ENCODE peak calls at places on chromosomes 5 and 9, in six cellular contexts. V is endothelial cell of umbilical vein; Q is RWPE2; N is CD8-positive, alpha-beta T cell; H is glutamatergic neuron; I is bronchial epithelial cell. R is an unnamed sample.

GRCh38 chr5:54514841-54515432 is 2.6 kb upstream of the SNX18 start:
- DNase-seq in V (no peak), Q (no peak), N (no peak), H (no peak), I (no peak), R (no peak)

GRCh38 chr5:164377746-164378145 is 872.3 kb downstream of the MAT2B start:
- DNase-seq in V (no peak), Q (no peak), N (no peak), H (no peak), I (peak; percentile 53), R (no peak)

GRCh38 chr5:91146221-91146620 is 236.9 kb downstream of the ARRDC3 start:
- DNase-seq in V (no peak), Q (no peak), N (no peak), H (no peak), I (peak; percentile 64), R (no peak)

GRCh38 chr5:157602505-157602904 is 26.9 kb upstream of the ADAM19 start:
- DNase-seq in V (peak; percentile 24), Q (no peak), N (no peak), H (no peak), I (peak; percentile 80), R (peak; percentile 68)

GRCh38 chr9:76560481-76560891 is 101.5 kb downstream of the GCNT1 start:
- DNase-seq in V (no peak), Q (no peak), N (no peak), H (no peak), I (no peak), R (no peak)

GRCh38 chr5:113090336-113091106 is 113.9 kb downstream of the DCP2 start:
- DNase-seq in V (peak; percentile 70), Q (no peak), N (no peak), H (no peak), I (no peak), R (no peak)

GRCh38 chr9:116712781-116713180 is 25.7 kb downstream of the TRIM32 start:
- DNase-seq in V (no peak), Q (no peak), N (no peak), H (no peak), I (no peak), R (no peak)

GRCh38 chr5:97629281-97629680 is 446.2 kb upstream of the RIOK2 start:
- DNase-seq in V (peak; percentile 33), Q (no peak), N (no peak), H (no peak), I (peak; percentile 46), R (no peak)

GRCh38 chr9:90455316-90455715 is 187.3 kb downstream of the DIRAS2 start:
- DNase-seq in V (no peak), Q (no peak), N (no peak), H (no peak), I (no peak), R (no peak)

GRCh38 chr9:121947683-121948300 is 145.3 kb downstream of the TTLL11 start:
- DNase-seq in V (no peak), Q (no peak), N (no peak), H (no peak), I (no peak), R (no peak)

GRCh38 chr5:56479701-56480304 is 246.7 kb upstream of the ANKRD55 start:
- DNase-seq in V (peak; percentile 19), Q (no peak), N (no peak), H (no peak), I (peak; percentile 13), R (no peak)

GRCh38 chr5:100731768-100732167 is 171.3 kb downstream of the ST8SIA4 start:
- DNase-seq in V (no peak), Q (no peak), N (peak; percentile 2), H (no peak), I (peak; percentile 1), R (no peak)

GRCh38 chr9:6186691-6187090 is 28.9 kb upstream of the IL33 start:
- DNase-seq in V (peak; percentile 79), Q (no peak), N (no peak), H (no peak), I (no peak), R (no peak)

GRCh38 chr5:27598576-27598975 is 560.2 kb upstream of the CDH9 start:
- DNase-seq in V (no peak), Q (no peak), N (no peak), H (no peak), I (peak; percentile 10), R (no peak)

GRCh38 chr9:129023036-129023907 is 4.9 kb downstream of the SH3GLB2 start:
- DNase-seq in V (no peak), Q (no peak), N (no peak), H (peak; percentile 91), I (no peak), R (no peak)

GRCh38 chr9:97179616-97180015 is 127.8 kb upstream of the CCDC180 start:
- DNase-seq in V (no peak), Q (no peak), N (no peak), H (no peak), I (peak; percentile 69), R (no peak)

GRCh38 chr9:136552117-136552685 is 6.4 kb upstream of the NOTCH1 start:
- DNase-seq in V (no peak), Q (no peak), N (no peak), H (no peak), I (peak; percentile 29), R (no peak)

GRCh38 chr5:178422400-178422775 is 167.8 kb downstream of the COL23A1 start:
- DNase-seq in V (no peak), Q (no peak), N (no peak), H (no peak), I (no peak), R (no peak)

GRCh38 chr5:97888439-97888838 is 705.4 kb upstream of the RIOK2 start:
- DNase-seq in V (no peak), Q (no peak), N (no peak), H (no peak), I (no peak), R (no peak)

GRCh38 chr5:169286572-169287325 is 14.2 kb downstream of the SLIT3 start:
- DNase-seq in V (no peak), Q (no peak), N (no peak), H (no peak), I (no peak), R (no peak)

GRCh38 chr5:77015938-77016569 is 14.2 kb upstream of the AGGF1 start:
- DNase-seq in V (peak; percentile 66), Q (no peak), N (no peak), H (no peak), I (peak; percentile 66), R (no peak)
- TF ChIP-seq CTCF in V (peak; percentile 9), Q (peak; percentile 59), N (peak; percentile 18), H (peak; percentile 17), I (peak; percentile 15), R (peak; percentile 27)

DNA sequence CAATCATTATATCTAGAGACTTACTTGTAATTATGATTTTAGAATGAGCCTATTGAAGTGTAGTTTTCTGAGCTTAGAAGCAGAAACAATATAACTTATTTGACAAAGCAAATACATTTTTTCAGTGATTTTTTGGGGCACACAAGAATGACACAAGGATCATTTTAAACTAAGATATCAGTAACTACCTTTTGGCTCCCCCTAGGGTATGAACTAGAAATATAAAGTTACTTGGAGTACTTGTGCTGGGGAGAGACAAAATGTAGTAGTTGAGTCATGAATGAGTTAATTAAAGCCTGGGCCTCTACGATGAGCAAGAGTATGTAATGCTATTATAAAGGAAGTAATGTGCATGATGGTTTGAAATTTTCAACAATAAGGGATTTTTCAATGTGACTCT is 1244.1 kb upstream of the ACO1 start:
- DNase-seq in V (no peak), Q (no peak), N (no peak), H (no peak), I (peak; percentile 71), R (no peak)
- TF ChIP-seq CTCF in V (no peak), Q (peak; percentile 49), N (no peak), H (peak; percentile 61), I (peak; percentile 20), R (no peak)

GRCh38 chr9:73137286-73137899 is 14.3 kb upstream of the ANXA1 start:
- DNase-seq in V (no peak), Q (no peak), N (no peak), H (no peak), I (peak; percentile 98), R (no peak)
- TF ChIP-seq CTCF in V (no peak), Q (no peak), N (no peak), H (no peak), I (peak; percentile 22), R (no peak)

GRCh38 chr9:9003184-9003583 is 1203.6 kb upstream of the DMAC1 start:
- DNase-seq in V (no peak), Q (no peak), N (no peak), H (no peak), I (peak; percentile 12), R (no peak)

DNA sequence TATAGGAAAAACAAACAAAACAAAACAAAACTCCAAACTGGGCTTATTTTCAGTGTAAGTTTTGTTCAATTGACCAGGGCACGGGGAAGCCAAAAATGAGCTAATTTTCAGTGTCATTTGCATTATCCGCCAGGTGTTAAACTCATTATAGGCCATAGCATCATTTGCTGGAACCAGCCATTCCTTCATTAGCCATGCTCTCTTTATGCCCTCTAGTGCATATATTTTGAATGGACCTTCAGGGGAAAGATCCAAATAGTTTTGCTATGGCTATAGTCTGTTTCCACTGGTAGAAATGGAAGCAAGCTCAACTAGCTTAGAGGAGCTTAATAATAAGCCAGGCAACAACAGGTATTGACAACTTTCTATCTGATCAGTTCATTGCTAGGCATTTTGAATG is 1205.3 kb upstream of the DMAC1 start:
- DNase-seq in V (no peak), Q (no peak), N (no peak), H (no peak), I (no peak), R (no peak)
- TF ChIP-seq CTCF in V (no peak), Q (no peak), N (no peak), H (no peak), I (no peak), R (no peak)

GRCh38 chr9:21428235-21428634 is 12.0 kb upstream of the IFNA1 start:
- DNase-seq in V (no peak), Q (no peak), N (no peak), H (no peak), I (no peak), R (no peak)

GRCh38 chr9:21434202-21435014 is 5.8 kb upstream of the IFNA1 start:
- DNase-seq in V (peak; percentile 68), Q (no peak), N (no peak), H (no peak), I (peak; percentile 70), R (no peak)

GRCh38 chr9:21432640-21433425 is 7.4 kb upstream of the IFNA1 start:
- DNase-seq in V (no peak), Q (no peak), N (no peak), H (no peak), I (no peak), R (no peak)
- TF ChIP-seq CTCF in V (no peak), Q (no peak), N (no peak), H (no peak), I (no peak), R (no peak)

GRCh38 chr9:17528859-17529258 is 50.0 kb upstream of the SH3GL2 start:
- DNase-seq in V (no peak), Q (no peak), N (no peak), H (no peak), I (peak; percentile 17), R (no peak)
- TF ChIP-seq CTCF in V (no peak), Q (peak; percentile 55), N (no peak), H (peak; percentile 37), I (no peak), R (no peak)

DNA sequence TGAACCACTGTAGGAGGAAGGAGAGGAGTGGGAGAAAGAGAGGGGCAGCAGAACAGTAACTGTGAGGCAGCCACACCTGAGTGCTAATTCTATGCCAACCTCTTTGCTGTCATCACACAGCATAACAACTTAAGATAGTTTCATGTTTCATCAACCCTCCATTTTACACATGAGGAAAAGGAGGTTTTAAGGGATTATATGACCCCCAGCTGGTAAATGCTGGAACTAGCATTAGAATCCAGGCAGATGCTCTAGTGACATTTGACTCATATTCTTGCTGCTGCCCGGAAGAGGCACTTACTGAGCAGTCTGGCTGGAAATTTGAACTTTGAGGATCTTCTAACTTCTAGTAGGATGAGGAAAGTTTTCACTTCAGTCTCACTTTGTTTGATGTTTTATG is 24.1 kb upstream of the VLDLR start:
- DNase-seq in V (no peak), Q (no peak), N (no peak), H (no peak), I (no peak), R (no peak)
- TF ChIP-seq CTCF in V (no peak), Q (no peak), N (no peak), H (no peak), I (no peak), R (no peak)

R was measured in CD14-positive monocyte.